ENCODE peak calls at places on chromosome 18, in six cellular contexts. E, S, F, O, J and Z are unnamed samples.

GRCh38 chr18:59715966-59716369 is 18.7 kb upstream of the CCBE1 start:
- DNase-seq in S (peak), J (no peak), E (peak), O (peak), F (no peak), Z (peak)

GRCh38 chr18:75546964-75547363 is 119.5 kb upstream of the SMIM21 start:
- DNase-seq in S (no peak), F (no peak), E (no peak), O (no peak), J (no peak), Z (no peak)

GRCh38 chr18:56248613-56249235 is 389.7 kb downstream of the TXNL1 start:
- DNase-seq in J (no peak), E (no peak), S (no peak), F (no peak), O (no peak), Z (no peak)

GRCh38 chr18:78517973-78518372 is 461.6 kb upstream of the SALL3 start:
- DNase-seq in F (no peak), J (no peak), E (no peak), S (no peak), O (no peak), Z (no peak)

GRCh38 chr18:67117804-67118203 is 398.7 kb downstream of the DSEL start:
- DNase-seq in S (peak), O (no peak), J (no peak), E (no peak), F (no peak), Z (no peak)

GRCh38 chr18:69948919-69949537 is 1.4 kb upstream of the CD226 start:
- DNase-seq in S (no peak), F (peak), O (no peak), J (peak), E (no peak), Z (no peak)

GRCh38 chr18:10169064-10169562 is 255.3 kb downstream of the VAPA start:
- DNase-seq in S (peak), O (no peak), F (no peak), J (no peak), E (no peak), Z (peak)

GRCh38 chr18:75314117-75314516 is 103.5 kb downstream of the TSHZ1 start:
- DNase-seq in S (no peak), O (no peak), E (no peak), F (no peak), J (no peak), Z (no peak)

GRCh38 chr18:477565-477964 is 22.9 kb downstream of the COLEC12 start:
- DNase-seq in F (no peak), J (peak), S (no peak), O (no peak), E (no peak), Z (no peak)

GRCh38 chr18:6521804-6522418 is 107.2 kb upstream of the L3MBTL4 start:
- DNase-seq in J (peak), S (peak), E (peak), F (no peak), O (peak), Z (no peak)

GRCh38 chr18:13145636-13146190 is 72.8 kb upstream of the LDLRAD4 start:
- DNase-seq in O (no peak), J (no peak), E (no peak), S (no peak), F (no peak), Z (no peak)

GRCh38 chr18:30970201-30970816 is 72.2 kb downstream of the DSC3 start:
- DNase-seq in E (no peak), S (peak), O (no peak), J (no peak), F (no peak), Z (no peak)

GRCh38 chr18:31061945-31062344 is 19.4 kb upstream of the DSC3 start:
- DNase-seq in J (no peak), F (no peak), E (no peak), S (peak), O (no peak), Z (no peak)

DNA sequence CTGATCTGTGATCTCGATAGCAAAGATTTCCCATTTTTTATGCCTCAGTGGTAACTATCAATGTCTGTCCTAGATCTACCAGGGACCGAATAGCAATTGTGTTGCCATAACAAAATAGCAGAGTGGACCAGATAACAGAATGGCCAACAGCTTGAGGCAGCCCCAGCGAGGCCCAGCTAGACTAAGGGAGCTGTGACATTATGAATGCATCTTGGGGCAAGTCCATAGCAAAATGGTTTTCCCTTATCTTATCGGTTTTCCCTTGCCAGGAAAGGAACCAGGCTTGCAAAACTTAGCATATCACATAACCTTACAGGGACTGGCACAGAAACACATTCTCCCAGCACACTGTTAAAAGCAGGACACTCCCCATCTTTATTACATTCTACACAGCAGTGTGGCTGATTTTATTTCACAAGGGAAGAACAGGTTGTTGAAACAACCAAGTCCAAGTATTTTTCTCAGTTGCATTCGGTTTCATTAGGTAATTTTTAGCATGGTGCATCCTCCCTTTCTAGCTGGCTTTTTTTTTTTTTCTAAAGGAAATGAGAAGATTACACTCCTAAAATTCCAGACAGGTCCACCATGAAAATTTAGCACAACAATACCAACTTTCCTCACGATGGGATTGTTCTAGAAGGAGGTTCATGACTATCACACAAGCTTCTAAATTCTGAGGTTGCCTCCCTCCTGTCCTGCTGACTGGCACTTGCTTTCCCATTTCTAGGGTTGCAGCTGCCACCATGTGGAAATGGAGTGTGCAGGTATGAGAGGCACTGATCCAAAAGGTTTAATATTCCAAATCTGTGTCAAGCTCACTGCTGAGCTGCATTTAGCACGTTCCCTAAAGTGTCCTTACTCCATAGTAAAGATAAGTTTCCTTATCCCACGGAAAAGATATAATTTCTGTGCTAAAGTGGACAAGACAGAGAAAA is 97.0 kb upstream of the SLC35G4 start:
- DNase-seq in S (no peak), J (no peak), O (no peak), E (no peak), F (no peak), Z (peak)
- TF ChIP-seq CTCF in S (no peak), J (peak), O (peak), E (peak), F (peak), Z (peak)

GRCh38 chr18:68925268-68925667 is 127.4 kb downstream of the CCDC102B start:
- DNase-seq in J (peak), O (no peak), S (no peak), E (no peak), F (no peak), Z (no peak)
- TF ChIP-seq CTCF in J (peak), O (peak), S (peak), E (peak), F (peak), Z (no peak)

GRCh38 chr18:35559867-35560266 is 21.7 kb upstream of the GALNT1 start:
- DNase-seq in F (no peak), S (no peak), O (no peak), E (no peak), J (no peak), Z (no peak)

GRCh38 chr18:35570182-35570581 is 11.4 kb upstream of the GALNT1 start:
- DNase-seq in O (no peak), F (no peak), E (no peak), S (no peak), J (no peak), Z (no peak)

GRCh38 chr18:35566019-35566418 is 15.5 kb upstream of the GALNT1 start:
- DNase-seq in J (no peak), E (no peak), S (no peak), F (no peak), O (no peak), Z (no peak)

DNA sequence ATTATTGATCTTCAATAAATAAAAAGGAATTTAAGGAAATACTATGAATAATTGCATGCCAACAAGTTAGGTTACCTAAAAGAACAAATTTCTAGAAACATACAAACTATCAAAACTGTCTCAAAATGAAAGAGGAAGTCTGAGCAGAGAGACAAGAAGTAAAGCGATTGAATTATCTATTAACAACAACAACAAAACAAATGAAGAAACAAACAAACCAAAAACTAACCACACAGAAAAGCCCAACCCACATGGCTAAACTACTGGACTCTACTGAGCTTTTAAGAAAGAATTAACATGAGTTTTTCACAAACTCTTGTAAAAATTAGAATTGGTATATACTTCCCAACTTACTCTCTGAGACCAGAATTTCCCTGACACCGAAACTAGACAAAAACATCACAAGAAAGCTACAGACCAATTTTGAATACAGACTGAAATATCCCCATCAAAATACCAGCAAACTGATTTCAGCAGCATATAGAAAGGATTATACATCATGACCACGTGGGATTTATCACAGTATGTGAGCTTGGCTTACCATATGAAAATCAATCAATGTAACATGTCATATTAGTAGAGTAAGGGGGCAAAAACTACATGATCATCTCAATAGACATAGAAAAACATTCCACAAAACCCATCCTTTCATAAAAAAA is 16.6 kb upstream of the GALNT1 start:
- DNase-seq in E (no peak), F (no peak), S (no peak), O (no peak), J (no peak), Z (no peak)
- TF ChIP-seq CTCF in E (no peak), F (no peak), S (no peak), O (no peak), J (no peak), Z (no peak)

DNA sequence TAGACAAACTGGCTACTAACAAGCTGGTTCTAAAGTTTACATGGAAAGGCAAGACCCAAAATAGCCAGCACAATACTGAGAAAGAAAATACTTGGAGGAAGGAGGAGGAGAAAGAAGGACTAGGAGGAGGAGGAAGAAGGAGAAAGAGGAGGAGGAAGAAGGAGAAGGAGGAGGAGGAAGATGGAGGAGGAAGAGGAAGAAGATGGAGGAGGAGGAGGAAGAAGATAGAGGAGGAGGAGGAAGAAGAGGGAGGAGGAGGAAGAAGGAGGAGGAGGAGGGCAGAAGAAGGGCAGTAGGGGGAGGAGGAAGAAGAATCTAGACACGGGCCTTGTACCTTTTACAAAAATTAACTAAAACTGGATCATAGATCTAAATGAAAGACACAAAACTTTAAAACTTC is 92.6 kb downstream of the METTL4 start:
- DNase-seq in S (no peak), J (no peak), E (no peak), O (no peak), F (no peak), Z (no peak)
- TF ChIP-seq CTCF in S (no peak), J (no peak), E (no peak), O (no peak), F (no peak), Z (no peak)

GRCh38 chr18:3384664-3385189 is 65.2 kb upstream of the TGIF1 start:
- DNase-seq in S (no peak), F (no peak), J (peak), E (no peak), O (no peak), Z (no peak)

GRCh38 chr18:3379685-3380084 is 70.3 kb upstream of the TGIF1 start:
- DNase-seq in S (no peak), F (no peak), O (no peak), E (no peak), J (no peak), Z (no peak)

GRCh38 chr18:3383381-3383915 is 66.5 kb upstream of the TGIF1 start:
- DNase-seq in S (peak), F (no peak), E (no peak), J (no peak), O (no peak), Z (peak)

GRCh38 chr18:3380384-3380961 is 69.5 kb upstream of the TGIF1 start:
- DNase-seq in S (peak), F (no peak), J (no peak), O (no peak), E (no peak), Z (no peak)
- TF ChIP-seq CTCF in S (peak), F (no peak), J (no peak), O (no peak), E (no peak), Z (peak)

DNA sequence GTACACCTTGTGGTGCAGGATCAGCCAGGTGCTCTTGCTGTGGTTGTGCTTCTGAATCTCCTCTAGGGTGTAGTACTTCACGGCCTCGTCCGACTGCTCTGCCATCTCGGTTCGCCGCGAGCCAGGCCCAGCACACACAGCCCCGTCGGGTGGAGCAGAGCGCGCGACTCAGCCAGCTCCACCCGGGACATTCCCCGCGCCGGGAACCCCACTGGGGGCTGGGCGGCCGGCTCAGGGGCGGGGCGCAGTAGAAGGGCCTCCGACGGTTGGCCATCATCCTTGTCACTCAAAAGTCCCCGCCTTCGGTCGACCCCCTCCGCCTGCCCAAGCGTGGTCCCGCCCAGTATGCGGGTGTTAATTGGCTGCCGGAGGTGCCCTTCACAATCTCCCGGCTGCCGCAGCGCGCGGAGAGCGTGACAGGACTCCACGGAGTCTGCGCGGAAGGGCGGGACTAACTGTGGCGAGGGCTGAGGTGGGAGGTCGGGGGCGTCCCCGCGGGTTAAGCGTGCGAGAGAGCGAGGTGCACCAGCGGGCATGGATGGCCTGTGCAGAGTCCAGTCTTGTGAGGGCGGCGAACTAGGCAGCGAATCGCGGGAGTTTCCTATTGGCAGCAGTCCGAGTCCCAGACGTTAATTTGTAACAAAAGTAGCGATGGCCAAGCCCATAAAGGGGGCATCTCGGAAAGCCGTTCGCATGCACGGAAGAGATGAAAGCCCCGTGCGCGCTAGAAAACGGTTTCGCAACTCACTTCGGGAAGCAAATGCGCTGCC is at the start of gene CYB5A:
- DNase-seq in S (peak), E (peak), J (peak), F (peak), O (peak), Z (peak)
- TF ChIP-seq CTCF in S (no peak), E (peak), J (no peak), F (no peak), O (peak), Z (peak)

DNA sequence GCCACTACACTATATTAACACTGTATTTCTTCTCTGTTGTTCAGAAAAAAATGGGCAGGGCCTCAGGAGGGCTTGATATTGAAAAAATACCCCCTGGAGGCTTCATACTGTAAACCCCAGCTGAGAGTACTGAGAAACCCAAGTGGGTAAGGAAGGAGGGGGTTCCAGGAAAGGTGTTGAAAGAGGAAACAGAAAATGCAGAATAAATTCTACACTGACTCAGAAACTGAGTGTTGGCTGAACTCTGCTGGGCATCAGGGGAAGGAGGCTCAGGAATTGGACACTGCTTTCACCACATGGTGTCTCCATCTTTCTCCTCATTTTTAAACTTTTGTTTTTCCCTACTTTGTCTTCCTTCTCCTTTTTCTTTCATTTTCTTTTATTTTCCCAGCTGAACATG is 253.7 kb downstream of the DYM start:
- DNase-seq in J (no peak), O (no peak), S (peak), E (no peak), F (no peak), Z (peak)
- TF ChIP-seq CTCF in J (no peak), O (peak), S (no peak), E (peak), F (no peak), Z (peak)

DNA sequence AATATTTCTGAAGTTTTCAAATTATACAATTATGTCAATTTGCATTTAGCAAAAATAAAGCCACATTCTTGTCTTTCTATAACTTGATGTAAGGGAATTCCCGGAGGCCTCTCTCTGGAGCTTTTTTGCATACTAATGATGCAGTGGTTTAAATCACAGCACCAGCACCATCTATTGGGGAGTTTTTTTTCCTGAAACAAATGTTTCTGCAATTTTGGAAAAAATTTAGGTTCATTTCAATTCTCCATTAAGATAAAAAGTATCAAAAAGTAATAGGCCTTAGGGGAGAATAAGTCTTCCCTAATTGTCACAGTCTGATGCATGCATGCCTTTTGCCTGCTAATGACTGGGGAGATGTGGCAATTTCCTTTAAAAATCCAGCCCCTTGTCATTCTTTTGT is 13.5 kb downstream of the CBLN2 start:
- DNase-seq in J (no peak), S (no peak), O (no peak), F (no peak), E (no peak), Z (no peak)
- TF ChIP-seq CTCF in J (no peak), S (no peak), O (peak), F (no peak), E (peak), Z (no peak)